ENCODE peak calls at places on chromosomes 11 and 22, in eight cellular contexts. One of them, this sample, is unnamed. For H3K36me3, the result is how much of the 10 kb centered on the place peaks cover.

GRCh38 chr11:117468888-117469287 is 141.2 kb downstream of the CEP164 start:
- DNase-seq in endothelial cell of umbilical vein: no peak
- DNase-seq in cardiac muscle cell: no peak
- DNase-seq in body of pancreas: no peak
- DNase-seq in fibroblast of lung: no peak
- DNase-seq in lower lobe of right lung: no peak
- DNase-seq in GM06990: no peak
- DNase-seq in brain microvascular endothelial cell: no peak
- DNase-seq in this sample: no peak

GRCh38 chr11:2704896-2705606 is 5.3 kb upstream of the KCNQ1OT1 start:
- DNase-seq in lower lobe of right lung: peak
- DNase-seq in endothelial cell of umbilical vein: no peak
- DNase-seq in brain microvascular endothelial cell: no peak
- DNase-seq in body of pancreas: no peak
- DNase-seq in GM06990: no peak
- DNase-seq in cardiac muscle cell: no peak
- DNase-seq in fibroblast of lung: no peak
- DNase-seq in this sample: no peak

GRCh38 chr22:29803190-29803589 is 34.9 kb downstream of the ASCC2 start:
- DNase-seq in body of pancreas: no peak
- DNase-seq in fibroblast of lung: no peak
- DNase-seq in lower lobe of right lung: no peak
- DNase-seq in cardiac muscle cell: no peak
- DNase-seq in brain microvascular endothelial cell: no peak
- DNase-seq in endothelial cell of umbilical vein: no peak
- DNase-seq in GM06990: no peak
- DNase-seq in this sample: no peak

GRCh38 chr11:8697056-8697455 is 14.5 kb downstream of the RPL27A start:
- DNase-seq in GM06990: no peak
- DNase-seq in fibroblast of lung: no peak
- DNase-seq in endothelial cell of umbilical vein: no peak
- DNase-seq in body of pancreas: no peak
- DNase-seq in cardiac muscle cell: no peak
- DNase-seq in lower lobe of right lung: no peak
- DNase-seq in brain microvascular endothelial cell: no peak
- DNase-seq in this sample: no peak

GRCh38 chr22:22935546-22936157 is 48.0 kb downstream of the IGLL5 start:
- DNase-seq in lower lobe of right lung: peak
- DNase-seq in fibroblast of lung: no peak
- DNase-seq in cardiac muscle cell: no peak
- DNase-seq in brain microvascular endothelial cell: no peak
- DNase-seq in body of pancreas: no peak
- DNase-seq in GM06990: peak
- DNase-seq in endothelial cell of umbilical vein: no peak
- DNase-seq in this sample: no peak

GRCh38 chr11:17164361-17165246 is 43.2 kb downstream of the PIK3C2A start:
- DNase-seq in brain microvascular endothelial cell: no peak
- DNase-seq in fibroblast of lung: no peak
- DNase-seq in endothelial cell of umbilical vein: peak
- DNase-seq in lower lobe of right lung: no peak
- DNase-seq in cardiac muscle cell: no peak
- DNase-seq in body of pancreas: no peak
- DNase-seq in GM06990: no peak
- DNase-seq in this sample: peak

GRCh38 chr11:8293171-8293570 is 29.5 kb upstream of the LMO1 start:
- DNase-seq in fibroblast of lung: no peak
- DNase-seq in brain microvascular endothelial cell: no peak
- DNase-seq in cardiac muscle cell: no peak
- DNase-seq in body of pancreas: no peak
- DNase-seq in endothelial cell of umbilical vein: no peak
- DNase-seq in GM06990: no peak
- DNase-seq in lower lobe of right lung: no peak
- DNase-seq in this sample: no peak

GRCh38 chr11:35146074-35146521 is 7.1 kb downstream of the CD44 start:
- DNase-seq in body of pancreas: no peak
- DNase-seq in endothelial cell of umbilical vein: no peak
- DNase-seq in cardiac muscle cell: no peak
- DNase-seq in fibroblast of lung: no peak
- DNase-seq in GM06990: no peak
- DNase-seq in brain microvascular endothelial cell: no peak
- DNase-seq in lower lobe of right lung: no peak
- DNase-seq in this sample: no peak

GRCh38 chr11:68714047-68714856 is 29.9 kb downstream of the GAL start:
- DNase-seq in brain microvascular endothelial cell: no peak
- DNase-seq in fibroblast of lung: no peak
- DNase-seq in body of pancreas: no peak
- DNase-seq in lower lobe of right lung: no peak
- DNase-seq in cardiac muscle cell: peak
- DNase-seq in GM06990: no peak
- DNase-seq in endothelial cell of umbilical vein: no peak
- DNase-seq in this sample: no peak

GRCh38 chr11:119483341-119483880 is 60.4 kb upstream of the THY1 start:
- DNase-seq in fibroblast of lung: no peak
- DNase-seq in cardiac muscle cell: no peak
- DNase-seq in body of pancreas: no peak
- DNase-seq in GM06990: no peak
- DNase-seq in endothelial cell of umbilical vein: no peak
- DNase-seq in brain microvascular endothelial cell: no peak
- DNase-seq in lower lobe of right lung: no peak
- DNase-seq in this sample: no peak

GRCh38 chr22:45551310-45552016 is 48.8 kb downstream of the FBLN1 start:
- DNase-seq in brain microvascular endothelial cell: no peak
- DNase-seq in cardiac muscle cell: no peak
- DNase-seq in GM06990: no peak
- DNase-seq in fibroblast of lung: peak
- DNase-seq in lower lobe of right lung: no peak
- DNase-seq in endothelial cell of umbilical vein: no peak
- DNase-seq in body of pancreas: peak
- DNase-seq in this sample: no peak

GRCh38 chr11:7579226-7579825 is 65.5 kb downstream of the PPFIBP2 start:
- DNase-seq in cardiac muscle cell: no peak
- DNase-seq in GM06990: no peak
- DNase-seq in body of pancreas: no peak
- DNase-seq in lower lobe of right lung: no peak
- DNase-seq in fibroblast of lung: peak
- DNase-seq in brain microvascular endothelial cell: no peak
- DNase-seq in endothelial cell of umbilical vein: no peak
- DNase-seq in this sample: peak

GRCh38 chr22:47089374-47089773 is 326.9 kb downstream of the TBC1D22A start:
- DNase-seq in cardiac muscle cell: no peak
- DNase-seq in fibroblast of lung: no peak
- DNase-seq in body of pancreas: no peak
- DNase-seq in endothelial cell of umbilical vein: no peak
- DNase-seq in GM06990: no peak
- DNase-seq in lower lobe of right lung: no peak
- DNase-seq in brain microvascular endothelial cell: no peak
- DNase-seq in this sample: no peak

GRCh38 chr11:67352546-67353316 is 615 bp downstream of the POLD4 start:
- DNase-seq in GM06990: no peak
- DNase-seq in cardiac muscle cell: no peak
- DNase-seq in body of pancreas: peak
- DNase-seq in endothelial cell of umbilical vein: no peak
- DNase-seq in lower lobe of right lung: peak
- DNase-seq in fibroblast of lung: no peak
- DNase-seq in brain microvascular endothelial cell: no peak
- DNase-seq in this sample: no peak

GRCh38 chr11:45931739-45932138 is 9.3 kb downstream of the LARGE2 start:
- DNase-seq in body of pancreas: no peak
- DNase-seq in cardiac muscle cell: no peak
- DNase-seq in GM06990: no peak
- DNase-seq in endothelial cell of umbilical vein: no peak
- DNase-seq in fibroblast of lung: no peak
- DNase-seq in lower lobe of right lung: no peak
- DNase-seq in brain microvascular endothelial cell: no peak
- DNase-seq in this sample: no peak
- TF ChIP-seq CTCF in body of pancreas: no peak
- TF ChIP-seq CTCF in cardiac muscle cell: no peak
- TF ChIP-seq CTCF in GM06990: no peak
- TF ChIP-seq CTCF in endothelial cell of umbilical vein: no peak
- TF ChIP-seq CTCF in fibroblast of lung: no peak
- TF ChIP-seq CTCF in lower lobe of right lung: no peak
- TF ChIP-seq CTCF in brain microvascular endothelial cell: no peak
- TF ChIP-seq CTCF in this sample: no peak

DNA sequence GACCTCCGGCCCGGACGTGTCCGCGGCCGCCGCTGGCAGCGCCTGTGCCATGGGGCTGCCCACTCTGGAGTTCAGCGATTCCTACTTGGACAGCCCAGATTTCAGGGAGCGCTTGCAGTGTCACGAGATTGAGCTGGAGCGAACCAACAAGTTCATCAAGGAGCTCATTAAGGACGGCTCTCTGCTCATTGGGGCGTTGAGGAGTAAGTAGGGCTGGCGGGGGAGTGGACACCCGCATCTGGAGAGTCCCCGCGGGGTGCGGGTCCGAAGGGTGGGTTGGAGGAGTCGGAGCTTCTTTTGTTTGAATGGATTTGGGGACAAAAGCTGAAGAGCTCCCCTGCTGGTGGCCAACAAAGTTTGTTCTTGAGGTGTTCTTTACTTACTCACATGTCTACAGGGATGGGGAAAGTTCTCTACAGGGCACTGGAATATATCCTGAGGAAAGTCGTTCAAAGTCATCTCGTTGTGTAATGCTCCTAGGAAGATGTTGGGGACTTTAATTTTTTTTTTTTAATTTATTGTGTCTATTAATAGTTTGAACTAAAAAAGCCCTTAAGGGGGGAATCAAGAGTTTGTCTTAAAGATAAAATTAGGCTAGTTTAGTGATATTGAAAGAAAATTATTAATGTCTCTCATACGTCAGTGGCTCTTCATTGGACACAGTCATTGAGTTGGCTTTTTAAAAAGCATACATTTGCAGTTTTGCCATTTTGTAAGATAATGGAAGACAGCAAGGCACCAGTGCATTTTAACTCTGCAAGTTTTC is 725 bp downstream of the ARHGAP42 start:
- DNase-seq in GM06990: peak
- DNase-seq in endothelial cell of umbilical vein: peak
- DNase-seq in fibroblast of lung: peak
- DNase-seq in cardiac muscle cell: peak
- DNase-seq in lower lobe of right lung: peak
- DNase-seq in brain microvascular endothelial cell: peak
- DNase-seq in body of pancreas: peak
- DNase-seq in this sample: peak
- H3K4me3 ChIP-seq in GM06990: peak
- H3K4me3 ChIP-seq in endothelial cell of umbilical vein: peak
- H3K4me3 ChIP-seq in fibroblast of lung: peak
- H3K4me3 ChIP-seq in cardiac muscle cell: peak
- H3K4me3 ChIP-seq in lower lobe of right lung: peak
- H3K4me3 ChIP-seq in brain microvascular endothelial cell: peak
- H3K4me3 ChIP-seq in body of pancreas: peak
- H3K4me3 ChIP-seq in this sample: peak

DNA sequence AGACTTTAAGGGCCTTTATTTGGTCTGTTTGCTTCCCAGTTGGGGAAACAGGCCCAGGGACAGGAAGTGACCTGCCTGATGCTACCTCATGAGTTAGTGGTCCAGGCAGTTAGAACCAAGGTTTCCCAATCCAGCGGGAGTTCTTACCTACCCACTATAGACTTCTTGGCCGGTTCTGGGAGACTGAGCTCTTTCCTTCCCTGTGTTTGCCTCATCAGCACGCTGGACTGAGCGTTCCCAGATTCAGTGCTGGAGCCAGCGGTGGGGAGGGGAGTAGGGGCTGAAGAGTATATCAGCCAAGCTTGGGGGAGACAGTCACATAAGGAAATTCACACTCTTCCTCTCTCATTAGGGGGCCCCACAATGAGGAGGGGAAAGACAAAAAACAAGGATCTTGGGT is 27.1 kb downstream of the TIMP3 start:
- DNase-seq in fibroblast of lung: no peak
- DNase-seq in endothelial cell of umbilical vein: no peak
- DNase-seq in cardiac muscle cell: no peak
- DNase-seq in brain microvascular endothelial cell: no peak
- DNase-seq in GM06990: no peak
- DNase-seq in lower lobe of right lung: no peak
- DNase-seq in body of pancreas: no peak
- DNase-seq in this sample: no peak
- H3K36me3 ChIP-seq in fibroblast of lung: under half
- H3K36me3 ChIP-seq in endothelial cell of umbilical vein: under half
- H3K36me3 ChIP-seq in cardiac muscle cell: under half
- H3K36me3 ChIP-seq in brain microvascular endothelial cell: half or more
- H3K36me3 ChIP-seq in GM06990: under half
- H3K36me3 ChIP-seq in lower lobe of right lung: under half
- H3K36me3 ChIP-seq in body of pancreas: under half
- H3K36me3 ChIP-seq in this sample: under half

GRCh38 chr11:58905716-58906547 is 33.4 kb upstream of the GLYATL1 start:
- DNase-seq in GM06990: no peak
- DNase-seq in lower lobe of right lung: no peak
- DNase-seq in fibroblast of lung: peak
- DNase-seq in cardiac muscle cell: peak
- DNase-seq in body of pancreas: peak
- DNase-seq in brain microvascular endothelial cell: peak
- DNase-seq in endothelial cell of umbilical vein: peak
- DNase-seq in this sample: peak
- TF ChIP-seq CTCF in GM06990: no peak
- TF ChIP-seq CTCF in lower lobe of right lung: no peak
- TF ChIP-seq CTCF in fibroblast of lung: peak
- TF ChIP-seq CTCF in cardiac muscle cell: peak
- TF ChIP-seq CTCF in body of pancreas: no peak
- TF ChIP-seq CTCF in brain microvascular endothelial cell: peak
- TF ChIP-seq CTCF in endothelial cell of umbilical vein: no peak
- TF ChIP-seq CTCF in this sample: peak

GRCh38 chr11:105937331-105937730 is 84.7 kb downstream of the MSANTD4 start:
- DNase-seq in fibroblast of lung: peak
- DNase-seq in cardiac muscle cell: no peak
- DNase-seq in lower lobe of right lung: no peak
- DNase-seq in brain microvascular endothelial cell: peak
- DNase-seq in GM06990: no peak
- DNase-seq in body of pancreas: no peak
- DNase-seq in endothelial cell of umbilical vein: no peak
- DNase-seq in this sample: peak

GRCh38 chr11:105937738-105938137 is 84.3 kb downstream of the MSANTD4 start:
- DNase-seq in fibroblast of lung: peak
- DNase-seq in brain microvascular endothelial cell: peak
- DNase-seq in cardiac muscle cell: no peak
- DNase-seq in lower lobe of right lung: no peak
- DNase-seq in body of pancreas: no peak
- DNase-seq in endothelial cell of umbilical vein: peak
- DNase-seq in GM06990: no peak
- DNase-seq in this sample: peak

GRCh38 chr11:105933666-105934065 is 88.4 kb downstream of the MSANTD4 start:
- DNase-seq in cardiac muscle cell: no peak
- DNase-seq in body of pancreas: no peak
- DNase-seq in fibroblast of lung: no peak
- DNase-seq in GM06990: no peak
- DNase-seq in brain microvascular endothelial cell: no peak
- DNase-seq in endothelial cell of umbilical vein: no peak
- DNase-seq in lower lobe of right lung: no peak
- DNase-seq in this sample: no peak

GRCh38 chr11:105935791-105936190 is 86.2 kb downstream of the MSANTD4 start:
- DNase-seq in endothelial cell of umbilical vein: peak
- DNase-seq in body of pancreas: no peak
- DNase-seq in GM06990: no peak
- DNase-seq in lower lobe of right lung: no peak
- DNase-seq in cardiac muscle cell: peak
- DNase-seq in fibroblast of lung: peak
- DNase-seq in brain microvascular endothelial cell: no peak
- DNase-seq in this sample: peak
- H3K4me3 ChIP-seq in endothelial cell of umbilical vein: no peak
- H3K4me3 ChIP-seq in body of pancreas: no peak
- H3K4me3 ChIP-seq in GM06990: no peak
- H3K4me3 ChIP-seq in lower lobe of right lung: no peak
- H3K4me3 ChIP-seq in cardiac muscle cell: no peak
- H3K4me3 ChIP-seq in fibroblast of lung: no peak
- H3K4me3 ChIP-seq in brain microvascular endothelial cell: no peak
- H3K4me3 ChIP-seq in this sample: no peak

GRCh38 chr11:75894036-75894585 is 79.1 kb downstream of the UVRAG start:
- DNase-seq in brain microvascular endothelial cell: no peak
- DNase-seq in cardiac muscle cell: no peak
- DNase-seq in body of pancreas: no peak
- DNase-seq in GM06990: no peak
- DNase-seq in fibroblast of lung: no peak
- DNase-seq in endothelial cell of umbilical vein: no peak
- DNase-seq in lower lobe of right lung: no peak
- DNase-seq in this sample: no peak
- H3K36me3 ChIP-seq in brain microvascular endothelial cell: under half
- H3K36me3 ChIP-seq in cardiac muscle cell: under half
- H3K36me3 ChIP-seq in body of pancreas: under half
- H3K36me3 ChIP-seq in GM06990: under half
- H3K36me3 ChIP-seq in fibroblast of lung: under half
- H3K36me3 ChIP-seq in endothelial cell of umbilical vein: under half
- H3K36me3 ChIP-seq in lower lobe of right lung: under half
- H3K36me3 ChIP-seq in this sample: under half